ENCODE peak calls at places on chromosomes 13 and 19, in seven cellular contexts. One of them, this sample, is unnamed.

GRCh38 chr19:27971071-27971470 is 1241.9 kb downstream of the UQCRFS1 start:
- DNase-seq in A549: no peak
- DNase-seq in Peyer's patch: no peak
- DNase-seq in suprapubic skin: no peak
- DNase-seq in uterus: no peak
- DNase-seq in right lobe of liver: no peak
- DNase-seq in esophagus squamous epithelium: no peak
- DNase-seq in this sample: no peak

GRCh38 chr13:80251403-80251802 is 89.5 kb downstream of the SPRY2 start:
- DNase-seq in A549: no peak
- DNase-seq in esophagus squamous epithelium: no peak
- DNase-seq in uterus: no peak
- DNase-seq in right lobe of liver: no peak
- DNase-seq in suprapubic skin: no peak
- DNase-seq in Peyer's patch: no peak
- DNase-seq in this sample: no peak

GRCh38 chr13:76833465-76833864 is 52.7 kb downstream of the KCTD12 start:
- DNase-seq in Peyer's patch: no peak
- DNase-seq in uterus: no peak
- DNase-seq in right lobe of liver: no peak
- DNase-seq in suprapubic skin: no peak
- DNase-seq in esophagus squamous epithelium: no peak
- DNase-seq in A549: no peak
- DNase-seq in this sample: no peak

GRCh38 chr19:30069535-30070197 is 127.6 kb downstream of the URI1 start:
- DNase-seq in suprapubic skin: peak; percentile 18
- DNase-seq in Peyer's patch: peak; percentile 35
- DNase-seq in esophagus squamous epithelium: no peak
- DNase-seq in right lobe of liver: no peak
- DNase-seq in uterus: no peak
- DNase-seq in A549: no peak
- DNase-seq in this sample: peak; percentile 2

GRCh38 chr13:99225078-99225477 is 24.4 kb downstream of the UBAC2 start:
- DNase-seq in esophagus squamous epithelium: no peak
- DNase-seq in Peyer's patch: no peak
- DNase-seq in right lobe of liver: no peak
- DNase-seq in A549: no peak
- DNase-seq in uterus: no peak
- DNase-seq in suprapubic skin: no peak
- DNase-seq in this sample: no peak

GRCh38 chr13:109209526-109209925 is 576.9 kb downstream of the IRS2 start:
- DNase-seq in right lobe of liver: no peak
- DNase-seq in Peyer's patch: no peak
- DNase-seq in suprapubic skin: no peak
- DNase-seq in esophagus squamous epithelium: no peak
- DNase-seq in A549: no peak
- DNase-seq in uterus: no peak
- DNase-seq in this sample: no peak

GRCh38 chr19:11160119-11160768 is 4.7 kb upstream of the SPC24 start:
- DNase-seq in esophagus squamous epithelium: no peak
- DNase-seq in uterus: no peak
- DNase-seq in suprapubic skin: no peak
- DNase-seq in Peyer's patch: no peak
- DNase-seq in A549: no peak
- DNase-seq in right lobe of liver: no peak
- DNase-seq in this sample: no peak

GRCh38 chr19:45667620-45668341 is at the start of gene GIPR:
- DNase-seq in esophagus squamous epithelium: no peak
- DNase-seq in uterus: no peak
- DNase-seq in suprapubic skin: no peak
- DNase-seq in Peyer's patch: peak; percentile 86
- DNase-seq in right lobe of liver: peak; percentile 60
- DNase-seq in A549: peak; percentile 88
- DNase-seq in this sample: no peak

GRCh38 chr13:99431927-99432636 is 69.2 kb upstream of the TM9SF2 start:
- DNase-seq in suprapubic skin: no peak
- DNase-seq in esophagus squamous epithelium: no peak
- DNase-seq in Peyer's patch: no peak
- DNase-seq in right lobe of liver: no peak
- DNase-seq in uterus: no peak
- DNase-seq in A549: no peak
- DNase-seq in this sample: no peak

GRCh38 chr13:102508411-102508810 is 88.4 kb upstream of the TPP2 start:
- DNase-seq in Peyer's patch: no peak
- DNase-seq in esophagus squamous epithelium: no peak
- DNase-seq in suprapubic skin: no peak
- DNase-seq in A549: no peak
- DNase-seq in right lobe of liver: no peak
- DNase-seq in uterus: no peak
- DNase-seq in this sample: no peak

DNA sequence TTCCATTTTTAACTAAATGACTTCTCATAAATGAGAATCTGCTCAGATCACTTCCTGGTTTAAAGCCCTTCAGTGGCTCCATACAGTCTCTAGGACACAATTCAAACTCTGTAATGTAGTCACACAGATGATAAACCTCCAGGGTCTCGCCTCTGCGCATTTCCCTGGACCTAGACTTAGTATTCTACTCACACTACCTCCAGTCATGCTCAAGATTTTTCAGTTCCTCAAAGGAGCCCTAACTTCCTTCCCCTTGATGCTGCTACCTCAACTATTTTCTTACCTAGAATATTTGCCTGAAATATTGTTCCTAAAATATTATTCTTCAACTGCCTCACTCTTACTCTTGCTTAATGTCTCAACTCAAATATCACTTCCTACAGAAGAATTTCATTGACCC is 86.7 kb upstream of the TPP2 start:
- DNase-seq in A549: no peak
- DNase-seq in right lobe of liver: no peak
- DNase-seq in Peyer's patch: no peak
- DNase-seq in esophagus squamous epithelium: no peak
- DNase-seq in uterus: no peak
- DNase-seq in suprapubic skin: no peak
- DNase-seq in this sample: no peak
- TF ChIP-seq POLR2A in A549: no peak
- TF ChIP-seq POLR2A in right lobe of liver: no peak
- TF ChIP-seq POLR2A in Peyer's patch: no peak
- TF ChIP-seq POLR2A in esophagus squamous epithelium: no peak
- TF ChIP-seq POLR2A in uterus: no peak
- TF ChIP-seq POLR2A in suprapubic skin: no peak
- TF ChIP-seq POLR2A in this sample: no peak

GRCh38 chr19:49812997-49813861 is at the start of gene FUZ:
- DNase-seq in right lobe of liver: peak; percentile 97
- DNase-seq in Peyer's patch: peak; percentile 99
- DNase-seq in suprapubic skin: peak; percentile 99
- DNase-seq in esophagus squamous epithelium: peak; percentile 85
- DNase-seq in uterus: peak; percentile 93
- DNase-seq in A549: peak; percentile 100
- DNase-seq in this sample: peak; percentile 97
- TF ChIP-seq POLR2A in right lobe of liver: no peak
- TF ChIP-seq POLR2A in Peyer's patch: no peak
- TF ChIP-seq POLR2A in suprapubic skin: no peak
- TF ChIP-seq POLR2A in esophagus squamous epithelium: no peak
- TF ChIP-seq POLR2A in uterus: peak; percentile 6
- TF ChIP-seq POLR2A in A549: peak; percentile 35
- TF ChIP-seq POLR2A in this sample: peak; percentile 41

GRCh38 chr19:12796146-12797071 is 5.1 kb downstream of the JUNB start:
- DNase-seq in A549: no peak
- DNase-seq in uterus: peak; percentile 77
- DNase-seq in Peyer's patch: peak; percentile 87
- DNase-seq in right lobe of liver: peak; percentile 80
- DNase-seq in esophagus squamous epithelium: no peak
- DNase-seq in suprapubic skin: peak; percentile 87
- DNase-seq in this sample: peak; percentile 81
- TF ChIP-seq POLR2A in A549: no peak
- TF ChIP-seq POLR2A in uterus: no peak
- TF ChIP-seq POLR2A in Peyer's patch: peak; percentile 34
- TF ChIP-seq POLR2A in right lobe of liver: peak; percentile 21
- TF ChIP-seq POLR2A in esophagus squamous epithelium: no peak
- TF ChIP-seq POLR2A in suprapubic skin: no peak
- TF ChIP-seq POLR2A in this sample: peak; percentile 21

GRCh38 chr13:112176746-112177119 is 109.8 kb downstream of the SOX1 start:
- DNase-seq in Peyer's patch: peak; percentile 31
- DNase-seq in suprapubic skin: no peak
- DNase-seq in uterus: no peak
- DNase-seq in esophagus squamous epithelium: no peak
- DNase-seq in right lobe of liver: no peak
- DNase-seq in A549: no peak
- DNase-seq in this sample: no peak
- TF ChIP-seq POLR2A in Peyer's patch: no peak
- TF ChIP-seq POLR2A in suprapubic skin: no peak
- TF ChIP-seq POLR2A in uterus: no peak
- TF ChIP-seq POLR2A in esophagus squamous epithelium: no peak
- TF ChIP-seq POLR2A in right lobe of liver: no peak
- TF ChIP-seq POLR2A in A549: no peak
- TF ChIP-seq POLR2A in this sample: no peak

DNA sequence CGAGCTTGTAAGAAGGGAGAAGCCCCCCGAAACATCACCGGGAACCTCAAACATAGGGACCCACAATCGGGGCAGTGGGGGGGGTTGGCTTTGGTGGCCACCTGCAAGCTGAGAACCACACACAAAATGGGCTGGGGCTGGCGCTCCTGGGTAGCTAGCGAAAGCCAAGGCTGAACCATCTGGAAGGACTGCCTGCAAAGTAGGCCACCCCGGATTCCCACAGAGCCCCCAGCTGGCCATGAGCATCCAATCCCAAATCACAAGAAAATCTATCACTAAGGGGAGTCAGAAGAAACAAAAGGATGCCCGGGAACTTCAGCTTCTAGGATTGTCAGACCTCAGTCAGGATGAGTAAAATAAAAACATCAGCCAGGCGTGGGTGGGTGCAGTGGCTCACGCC is 2.8 kb upstream of the PSPN start:
- DNase-seq in right lobe of liver: no peak
- DNase-seq in suprapubic skin: no peak
- DNase-seq in esophagus squamous epithelium: no peak
- DNase-seq in A549: no peak
- DNase-seq in uterus: no peak
- DNase-seq in Peyer's patch: no peak
- DNase-seq in this sample: no peak
- TF ChIP-seq POLR2A in right lobe of liver: no peak
- TF ChIP-seq POLR2A in suprapubic skin: no peak
- TF ChIP-seq POLR2A in esophagus squamous epithelium: no peak
- TF ChIP-seq POLR2A in A549: no peak
- TF ChIP-seq POLR2A in uterus: no peak
- TF ChIP-seq POLR2A in Peyer's patch: no peak
- TF ChIP-seq POLR2A in this sample: no peak

DNA sequence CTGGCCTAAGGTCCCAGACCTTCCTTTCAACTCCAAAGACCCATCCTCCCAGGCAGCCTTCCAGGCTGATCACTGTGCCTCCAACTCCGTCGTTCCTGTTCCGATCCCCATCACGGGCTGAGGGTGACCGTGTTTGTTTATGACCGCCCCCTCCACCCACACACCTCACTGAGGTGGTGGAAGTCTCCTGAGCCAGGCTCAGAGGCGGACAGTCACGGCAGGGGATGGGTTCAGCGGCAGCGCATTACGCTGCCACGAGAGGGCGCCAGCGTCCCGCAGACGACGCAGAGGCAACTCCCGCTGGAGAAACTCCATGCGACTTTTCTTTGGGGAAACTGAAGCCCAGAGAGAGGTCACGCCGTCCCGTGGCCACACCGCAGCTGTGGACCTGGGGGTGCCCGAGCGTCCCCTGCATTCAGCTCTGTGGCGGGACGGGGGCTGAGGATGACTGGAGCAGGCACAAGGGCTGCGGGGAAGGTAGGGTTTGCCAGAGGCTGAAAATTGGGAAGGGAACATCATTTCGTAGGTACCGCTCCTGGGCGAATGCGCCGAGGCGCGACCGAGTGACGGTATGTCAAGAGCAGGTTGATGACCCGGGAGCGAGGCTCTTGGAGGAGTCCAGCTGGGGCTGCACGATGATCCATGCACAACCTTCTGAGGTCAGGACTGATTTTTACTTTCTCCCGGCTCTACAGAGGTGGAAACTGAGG is 920 bp upstream of the ARRDC2 start:
- DNase-seq in A549: peak; percentile 75
- DNase-seq in esophagus squamous epithelium: no peak
- DNase-seq in uterus: peak; percentile 81
- DNase-seq in suprapubic skin: peak; percentile 83
- DNase-seq in right lobe of liver: peak; percentile 89
- DNase-seq in Peyer's patch: peak; percentile 92
- DNase-seq in this sample: peak; percentile 73
- TF ChIP-seq POLR2A in A549: no peak
- TF ChIP-seq POLR2A in esophagus squamous epithelium: peak; percentile 40
- TF ChIP-seq POLR2A in uterus: peak; percentile 75
- TF ChIP-seq POLR2A in suprapubic skin: peak; percentile 15
- TF ChIP-seq POLR2A in right lobe of liver: peak; percentile 13
- TF ChIP-seq POLR2A in Peyer's patch: no peak
- TF ChIP-seq POLR2A in this sample: no peak

GRCh38 chr13:36082806-36083205 is 48.4 kb downstream of the DCLK1 start:
- DNase-seq in right lobe of liver: no peak
- DNase-seq in uterus: no peak
- DNase-seq in Peyer's patch: no peak
- DNase-seq in suprapubic skin: no peak
- DNase-seq in A549: no peak
- DNase-seq in esophagus squamous epithelium: no peak
- DNase-seq in this sample: no peak
- TF ChIP-seq POLR2A in right lobe of liver: no peak
- TF ChIP-seq POLR2A in uterus: no peak
- TF ChIP-seq POLR2A in Peyer's patch: no peak
- TF ChIP-seq POLR2A in suprapubic skin: no peak
- TF ChIP-seq POLR2A in A549: no peak
- TF ChIP-seq POLR2A in esophagus squamous epithelium: no peak
- TF ChIP-seq POLR2A in this sample: no peak

GRCh38 chr13:110301606-110302131 is 5.3 kb downstream of the COL4A1 start:
- DNase-seq in Peyer's patch: peak; percentile 42
- DNase-seq in esophagus squamous epithelium: no peak
- DNase-seq in uterus: peak; percentile 45
- DNase-seq in suprapubic skin: no peak
- DNase-seq in right lobe of liver: no peak
- DNase-seq in A549: no peak
- DNase-seq in this sample: peak; percentile 26

GRCh38 chr13:110301083-110301482 is 5.9 kb downstream of the COL4A1 start:
- DNase-seq in A549: no peak
- DNase-seq in esophagus squamous epithelium: no peak
- DNase-seq in Peyer's patch: peak; percentile 32
- DNase-seq in suprapubic skin: no peak
- DNase-seq in right lobe of liver: no peak
- DNase-seq in uterus: peak; percentile 15
- DNase-seq in this sample: peak; percentile 13

GRCh38 chr13:110303644-110304043 is 3.3 kb downstream of the COL4A1 start:
- DNase-seq in Peyer's patch: no peak
- DNase-seq in right lobe of liver: no peak
- DNase-seq in esophagus squamous epithelium: no peak
- DNase-seq in uterus: no peak
- DNase-seq in A549: no peak
- DNase-seq in suprapubic skin: no peak
- DNase-seq in this sample: no peak

GRCh38 chr13:110302986-110303385 is 4.0 kb downstream of the COL4A1 start:
- DNase-seq in uterus: no peak
- DNase-seq in esophagus squamous epithelium: no peak
- DNase-seq in Peyer's patch: no peak
- DNase-seq in suprapubic skin: no peak
- DNase-seq in right lobe of liver: no peak
- DNase-seq in A549: no peak
- DNase-seq in this sample: no peak

GRCh38 chr13:110302154-110302553 is 4.8 kb downstream of the COL4A1 start:
- DNase-seq in Peyer's patch: peak; percentile 34
- DNase-seq in suprapubic skin: no peak
- DNase-seq in A549: no peak
- DNase-seq in uterus: peak; percentile 14
- DNase-seq in esophagus squamous epithelium: no peak
- DNase-seq in right lobe of liver: no peak
- DNase-seq in this sample: no peak
- TF ChIP-seq POLR2A in Peyer's patch: no peak
- TF ChIP-seq POLR2A in suprapubic skin: no peak
- TF ChIP-seq POLR2A in A549: no peak
- TF ChIP-seq POLR2A in uterus: no peak
- TF ChIP-seq POLR2A in esophagus squamous epithelium: no peak
- TF ChIP-seq POLR2A in right lobe of liver: no peak
- TF ChIP-seq POLR2A in this sample: no peak

This sample was measured in ovary.